ENCODE peak calls at places on chromosomes 6 and 20, in four cellular contexts. V is GM23338; Y is stimulated activated CD4-positive, alpha-beta T cell treated with anti-CD3 and anti-CD28 coated beads, Interleukin-15, amount 100 ng/mL, for 1 hour; A is neural crest cell. Q is an unnamed sample.

GRCh38 chr6:1700283-1700967 is 90.7 kb downstream of the FOXC1 start:
- DNase-seq in Y (no peak), V (no peak), A (no peak), Q (no peak)

GRCh38 chr20:14012671-14013070 is 17.4 kb downstream of the MACROD2 start:
- DNase-seq in Y (no peak), V (no peak), A (no peak), Q (no peak)

GRCh38 chr6:33590531-33591198 is 10.6 kb upstream of the BAK1 start:
- DNase-seq in Y (no peak), A (no peak), V (no peak), Q (no peak)

GRCh38 chr20:2865101-2865500 is 8.2 kb upstream of the PTPRA start:
- DNase-seq in Y (no peak), V (no peak), A (no peak), Q (no peak)

GRCh38 chr20:64161595-64162238 is 2.5 kb upstream of the MYT1 start:
- DNase-seq in A (peak; percentile 72), V (peak; percentile 94), Y (no peak), Q (peak; percentile 89)

GRCh38 chr20:55746723-55747122 is 258.6 kb downstream of the CBLN4 start:
- DNase-seq in A (no peak), V (no peak), Y (no peak), Q (no peak)

GRCh38 chr6:151004415-151005024 is 139.0 kb downstream of the MTHFD1L start:
- DNase-seq in V (no peak), Y (no peak), A (no peak), Q (no peak)

GRCh38 chr20:62953839-62954703 is 1.6 kb downstream of the SLC17A9 start:
- DNase-seq in V (peak; percentile 77), Y (peak; percentile 47), A (peak; percentile 45), Q (no peak)

GRCh38 chr20:59456342-59457132 is 147.8 kb upstream of the PHACTR3 start:
- DNase-seq in V (no peak), A (no peak), Y (no peak), Q (no peak)

GRCh38 chr6:141675957-141676356 is 456.8 kb upstream of the GJE1 start:
- DNase-seq in A (no peak), V (no peak), Y (no peak), Q (no peak)

GRCh38 chr6:163387317-163387716 is 27.2 kb upstream of the QKI start:
- DNase-seq in A (no peak), V (no peak), Y (no peak), Q (no peak)

GRCh38 chr6:46217671-46218131 is 46.9 kb upstream of the ENPP5 start:
- DNase-seq in A (no peak), Y (no peak), V (no peak), Q (no peak)

GRCh38 chr6:15129872-15130271 is 116.0 kb upstream of the JARID2 start:
- DNase-seq in A (no peak), V (peak; percentile 11), Y (no peak), Q (no peak)

GRCh38 chr6:19860235-19860877 is 23.2 kb downstream of the ID4 start:
- DNase-seq in A (no peak), Y (no peak), V (no peak), Q (no peak)

GRCh38 chr20:54535045-54535444 is 59.7 kb downstream of the DOK5 start:
- DNase-seq in A (no peak), Y (no peak), V (no peak), Q (no peak)

GRCh38 chr6:132390017-132390416 is 11.3 kb downstream of the MOXD1 start:
- DNase-seq in V (no peak), Y (no peak), A (no peak), Q (no peak)